ENCODE peak calls at places on chromosomes 4 and X, in five cellular contexts. G is GM23338, T is HCT116, J is hepatocyte, U is neural progenitor cell. M is an unnamed sample.

GRCh38 chr4:127425202-127425845 is 207.4 kb upstream of the INTU start:
- DNase-seq in T (no peak), G (no peak), J (no peak), U (no peak), M (no peak)

GRCh38 chr4:103150677-103151076 is 47.5 kb downstream of the CENPE start:
- DNase-seq in G (no peak), U (no peak), J (no peak), T (no peak), M (peak)

GRCh38 chrX:115609621-115610020 is 48.6 kb downstream of the PLS3 start:
- DNase-seq in U (no peak), G (no peak), T (no peak), J (no peak), M (no peak)

GRCh38 chrX:10549280-10549679 is 71.1 kb downstream of the MID1 start:
- DNase-seq in J (no peak), U (no peak), G (no peak), T (no peak), M (no peak)

GRCh38 chrX:1618689-1619088 is 3.8 kb downstream of the ASMT start:
- DNase-seq in G (peak), U (peak), T (no peak), J (no peak), M (no peak)

GRCh38 chr4:70640192-70640591 is 11.6 kb downstream of the ENAM start:
- DNase-seq in T (no peak), G (no peak), U (no peak), J (no peak), M (no peak)

GRCh38 chr4:177728361-177729152 is 286.3 kb upstream of the AGA start:
- DNase-seq in G (peak), T (peak), U (no peak), J (peak), M (peak)

GRCh38 chr4:7328913-7329638 is 105.7 kb downstream of the PSAPL1 start:
- DNase-seq in G (no peak), U (no peak), J (peak), T (peak), M (peak)

GRCh38 chrX:71367396-71367795 is 1.2 kb downstream of the TAF1 start:
- DNase-seq in U (no peak), J (no peak), T (no peak), G (no peak), M (peak)
- H3K4me3 ChIP-seq in U (peak), J (peak), T (peak), G (peak), M (peak)

DNA sequence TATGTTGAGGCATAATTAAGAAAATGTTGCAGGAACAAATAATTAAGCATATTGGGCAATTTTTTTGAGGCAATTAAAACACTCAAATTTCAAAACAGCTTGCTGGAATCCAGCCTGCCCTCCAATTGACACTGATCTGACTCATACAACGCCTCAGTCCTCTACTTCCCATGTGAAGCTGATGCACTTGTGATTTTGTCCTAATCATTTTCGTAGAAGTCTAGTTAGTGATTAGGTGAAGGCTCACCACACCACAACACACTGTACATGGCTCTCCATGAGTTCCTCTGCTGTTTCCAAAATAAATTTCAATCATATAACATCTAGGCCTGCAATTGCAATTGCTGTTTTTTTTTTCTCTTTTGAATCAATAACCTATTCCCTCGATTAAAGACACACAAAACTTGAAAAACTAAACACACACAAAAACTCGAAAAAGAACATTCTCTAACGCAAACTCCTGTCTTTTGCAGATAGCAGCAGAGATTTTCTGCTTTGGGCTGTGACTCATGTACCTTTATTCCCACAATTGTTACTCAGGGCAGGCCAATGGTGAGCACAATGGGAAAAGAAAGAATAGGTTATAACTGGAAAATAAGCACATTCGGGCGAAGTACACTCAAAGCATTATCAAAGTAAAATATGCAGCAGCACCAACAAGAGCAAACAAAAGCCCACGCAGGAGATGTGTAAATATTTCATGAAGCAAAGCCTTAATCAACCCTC is 1.7 kb downstream of the GPRIN3 start:
- DNase-seq in G (no peak), T (no peak), U (no peak), J (peak), M (peak)
- TF ChIP-seq EZH2phosphoT487 in G (no peak), T (no peak), U (no peak), J (no peak), M (no peak)

GRCh38 chrX:153560000-153560399 is 38.9 kb downstream of the CCNQ start:
- DNase-seq in U (no peak), J (no peak), G (no peak), T (no peak), M (peak)

GRCh38 chrX:153560466-153560865 is 38.5 kb downstream of the CCNQ start:
- DNase-seq in U (no peak), J (no peak), T (no peak), G (no peak), M (no peak)

GRCh38 chrX:153562546-153562945 is 36.4 kb downstream of the CCNQ start:
- DNase-seq in J (no peak), T (no peak), G (no peak), U (no peak), M (no peak)

GRCh38 chrX:153564047-153564606 is 34.8 kb downstream of the CCNQ start:
- DNase-seq in T (no peak), J (peak), G (no peak), U (no peak), M (no peak)

DNA sequence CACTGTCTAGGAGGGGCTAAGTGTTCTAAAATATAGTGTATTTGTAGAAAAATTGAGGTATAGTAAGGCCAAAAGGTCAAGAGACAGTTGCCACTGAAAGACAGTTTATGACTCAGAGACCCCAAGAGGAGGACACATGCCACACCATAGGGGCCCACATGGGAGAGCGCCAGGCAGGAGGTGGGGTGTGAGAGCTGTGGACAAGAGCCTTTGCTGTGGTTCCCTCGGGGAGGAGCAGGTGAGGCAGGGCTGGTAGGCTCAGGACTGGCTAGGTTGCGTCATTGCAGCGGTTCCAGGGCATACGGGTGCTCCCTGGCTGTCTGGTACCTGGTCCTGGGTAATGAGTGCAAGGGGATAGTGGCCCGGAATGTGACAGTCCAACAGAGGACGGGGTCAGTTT is 37.6 kb downstream of the CCNQ start:
- DNase-seq in T (no peak), J (no peak), U (no peak), G (no peak), M (no peak)
- TF ChIP-seq EZH2 in T (no peak), J (no peak), U (no peak), G (no peak), M (no peak)

GRCh38 chr4:4857809-4858508 is 1.5 kb upstream of the MSX1 start:
- DNase-seq in J (no peak), T (no peak), G (peak), U (peak), M (no peak)

GRCh38 chr4:4859799-4860380 is 425 bp downstream of the MSX1 start:
- DNase-seq in T (no peak), G (peak), U (peak), J (peak), M (peak)

GRCh38 chr4:4857001-4857808 is 2.3 kb upstream of the MSX1 start:
- DNase-seq in T (no peak), U (no peak), J (no peak), G (no peak), M (no peak)

GRCh38 chr4:4859010-4859798 is at the start of gene MSX1:
- DNase-seq in J (peak), T (peak), U (peak), G (peak), M (peak)

GRCh38 chr4:4858527-4858926 is 938 bp upstream of the MSX1 start:
- DNase-seq in U (peak), T (no peak), J (no peak), G (no peak), M (no peak)
- H3K4me3 ChIP-seq in U (peak), T (no peak), J (peak), G (peak), M (no peak)

GRCh38 chr4:140666889-140667614 is 89.1 kb downstream of the TBC1D9 start:
- DNase-seq in U (no peak), J (no peak), G (no peak), T (no peak), M (no peak)

GRCh38 chr4:140668111-140668510 is 88.1 kb downstream of the TBC1D9 start:
- DNase-seq in G (no peak), J (no peak), U (no peak), T (no peak), M (no peak)

GRCh38 chr4:140659935-140660710 is 91.4 kb upstream of the UCP1 start:
- DNase-seq in U (no peak), J (no peak), T (no peak), G (no peak), M (no peak)

GRCh38 chr4:140661550-140661949 is 92.8 kb upstream of the UCP1 start:
- DNase-seq in T (no peak), U (no peak), G (no peak), J (no peak), M (no peak)

GRCh38 chr4:140662082-140662869 is 93.5 kb upstream of the UCP1 start:
- DNase-seq in G (no peak), T (no peak), J (no peak), U (no peak), M (peak)
- TF ChIP-seq EZH2phosphoT487 in G (no peak), T (no peak), J (no peak), U (no peak), M (no peak)

GRCh38 chrX:140508958-140509357 is 4.1 kb upstream of the SOX3 start:
- DNase-seq in J (no peak), T (no peak), G (no peak), U (peak), M (no peak)
- TF ChIP-seq EZH2 in J (no peak), T (no peak), G (no peak), U (no peak), M (no peak)

M was measured in GM23248.